ENCODE peak calls at places on chromosomes 6 and 20, in eight cellular contexts. W, I, U, D, S, Q, Y and N are unnamed samples.
A peak's percentile ranks its signal among the peaks of the same experiment; 100 is the strongest.

GRCh38 chr20:47043076-47043475 is 148.4 kb downstream of the EYA2 start:
- DNase-seq in Q (no peak), Y (no peak), D (no peak), W (no peak), S (no peak), I (no peak), U (no peak), N (no peak)

GRCh38 chr6:79650943-79651342 is 19.8 kb downstream of the SH3BGRL2 start:
- DNase-seq in Q (no peak), U (no peak), W (no peak), D (no peak), I (no peak), Y (no peak), S (no peak), N (no peak)

GRCh38 chr6:168201383-168201782 is 118.2 kb downstream of the DACT2 start:
- DNase-seq in Y (no peak), W (no peak), U (no peak), I (no peak), Q (no peak), S (no peak), D (peak; percentile 51), N (no peak)

GRCh38 chr6:13005994-13006393 is 289.4 kb downstream of the PHACTR1 start:
- DNase-seq in I (no peak), D (no peak), W (no peak), Q (no peak), U (no peak), Y (no peak), S (no peak), N (no peak)

GRCh38 chr6:10416863-10417641 is 2.2 kb upstream of the TFAP2A start:
- DNase-seq in Y (no peak), S (no peak), Q (no peak), I (no peak), W (no peak), D (no peak), U (no peak), N (no peak)

GRCh38 chr6:17305219-17306001 is 24.2 kb downstream of the RBM24 start:
- DNase-seq in D (no peak), I (peak; percentile 31), Q (no peak), S (no peak), U (no peak), W (no peak), Y (no peak), N (no peak)

GRCh38 chr6:39273394-39273793 is 40.8 kb downstream of the KCNK17 start:
- DNase-seq in Q (no peak), U (no peak), Y (no peak), S (no peak), I (no peak), W (no peak), D (no peak), N (no peak)

GRCh38 chr6:11730645-11731044 is 48.0 kb downstream of the ADTRP start:
- DNase-seq in U (no peak), Y (no peak), Q (peak; percentile 49), S (no peak), W (no peak), D (no peak), I (no peak), N (no peak)

GRCh38 chr6:16401868-16402267 is 163.5 kb downstream of the GMPR start:
- DNase-seq in U (no peak), S (no peak), Y (no peak), D (no peak), Q (no peak), W (no peak), I (no peak), N (no peak)

GRCh38 chr20:3040086-3040485 is 3.3 kb upstream of the GNRH2 start:
- DNase-seq in W (no peak), U (no peak), D (no peak), Q (no peak), I (no peak), Y (no peak), S (no peak), N (no peak)

GRCh38 chr6:155491421-155491820 is 35.8 kb upstream of the NOX3 start:
- DNase-seq in W (no peak), S (no peak), U (no peak), I (no peak), Q (no peak), D (no peak), Y (no peak), N (no peak)

GRCh38 chr6:122877302-122877701 is 88.2 kb downstream of the SMPDL3A start:
- DNase-seq in I (no peak), D (no peak), Y (no peak), U (no peak), Q (no peak), W (no peak), S (no peak), N (no peak)

GRCh38 chr20:14556206-14556605 is 218.8 kb upstream of the FLRT3 start:
- DNase-seq in W (no peak), Y (no peak), U (no peak), I (no peak), S (no peak), D (no peak), Q (no peak), N (no peak)

GRCh38 chr20:38728911-38729642 is 4.8 kb downstream of the SLC32A1 start:
- DNase-seq in U (no peak), I (no peak), S (peak; percentile 48), Y (no peak), Q (peak; percentile 27), W (peak; percentile 46), D (no peak), N (no peak)

GRCh38 chr20:37313546-37314091 is 24.2 kb downstream of the MANBAL start:
- DNase-seq in I (no peak), U (no peak), S (no peak), W (no peak), Y (no peak), Q (no peak), D (no peak), N (no peak)

GRCh38 chr6:79984261-79984660 is 20.2 kb upstream of the TTK start:
- DNase-seq in Y (peak; percentile 45), U (no peak), I (no peak), W (no peak), Q (no peak), D (peak; percentile 35), S (no peak), N (no peak)

GRCh38 chr6:125267806-125268523 is 33.8 kb downstream of the HDDC2 start:
- DNase-seq in I (no peak), Q (no peak), U (no peak), Y (no peak), S (no peak), D (no peak), W (no peak), N (no peak)

GRCh38 chr6:132715204-132715603 is 1.3 kb upstream of the VNN1 start:
- DNase-seq in I (peak; percentile 45), S (peak; percentile 46), Q (no peak), Y (no peak), U (no peak), W (no peak), D (peak; percentile 54), N (peak; percentile 47)

GRCh38 chr20:59318201-59318790 is 17.9 kb downstream of the EDN3 start:
- DNase-seq in W (no peak), S (no peak), Q (no peak), U (no peak), I (no peak), D (no peak), Y (no peak), N (no peak)

GRCh38 chr6:135568366-135568765 is 70.8 kb upstream of the AHI1 start:
- DNase-seq in D (no peak), W (no peak), S (no peak), I (peak; percentile 52), U (no peak), Q (peak; percentile 15), Y (peak; percentile 57), N (no peak)

GRCh38 chr20:48196006-48196405 is 410.7 kb upstream of the SULF2 start:
- DNase-seq in S (no peak), W (no peak), Q (no peak), D (no peak), U (no peak), Y (no peak), I (no peak), N (no peak)

GRCh38 chr6:31042801-31043200 is 32.5 kb downstream of the MUC22 start:
- DNase-seq in Q (peak; percentile 39), W (peak; percentile 33), S (no peak), I (no peak), D (no peak), Y (peak; percentile 7), U (no peak), N (no peak)

GRCh38 chr6:154548130-154548830 is 37.8 kb upstream of the CNKSR3 start:
- DNase-seq in W (no peak), Q (no peak), I (peak; percentile 39), U (no peak), D (no peak), S (no peak), Y (no peak), N (no peak)

GRCh38 chr20:63032861-63033634 is 26.3 kb upstream of the BHLHE23 start:
- DNase-seq in U (no peak), W (peak; percentile 67), Q (peak; percentile 66), Y (no peak), I (no peak), S (no peak), D (no peak), N (no peak)

GRCh38 chr6:15420959-15421438 is 175.1 kb downstream of the JARID2 start:
- DNase-seq in Q (peak; percentile 69), W (peak; percentile 62), D (no peak), I (no peak), Y (no peak), S (no peak), U (no peak), N (no peak)

GRCh38 chr6:48111575-48111974 is 578 bp upstream of the PTCHD4 start:
- DNase-seq in S (peak; percentile 20), W (no peak), U (no peak), D (no peak), I (no peak), Q (no peak), Y (no peak), N (no peak)

GRCh38 chr6:52992980-52993379 is 2.1 kb downstream of the GSTA4 start:
- DNase-seq in U (no peak), Q (no peak), D (no peak), W (no peak), Y (no peak), S (no peak), I (no peak), N (no peak)

GRCh38 chr20:47684306-47685080 is 100.8 kb downstream of the SULF2 start:
- DNase-seq in W (no peak), D (no peak), Y (no peak), Q (no peak), I (no peak), S (no peak), U (no peak), N (no peak)

GRCh38 chr6:98834060-98835031 is at the start of gene POU3F2:
- DNase-seq in S (peak; percentile 95), I (peak; percentile 90), U (peak; percentile 96), W (peak; percentile 88), Q (peak; percentile 86), Y (peak; percentile 52), D (peak; percentile 93), N (peak; percentile 94)